ENCODE peak calls at places on chromosome 16, in ten cellular contexts. K is SJCRH30; X is neural progenitor cell; S is IMR-90; I is transverse colon; M is right cardiac atrium; P is lung; L is heart left ventricle; C is CD8-positive, alpha-beta memory T cell; R is SJSA1. B is an unnamed sample. For H3K4me1, the result is how much of the 10 kb centered on the place peaks cover.

GRCh38 chr16:1573301-1573700 is 38.6 kb downstream of the IFT140 start:
- DNase-seq in K (no peak), X (no peak), S (no peak), I (no peak), M (no peak), P (no peak), L (no peak), C (no peak), R (no peak), B (no peak)

GRCh38 chr16:14409563-14409962 is 220.5 kb downstream of the PARN start:
- DNase-seq in K (no peak), X (no peak), S (peak), I (peak), M (no peak), P (no peak), L (no peak), C (no peak), R (peak), B (no peak)

GRCh38 chr16:81556715-81557284 is 112.2 kb downstream of the CMIP start:
- DNase-seq in K (no peak), X (no peak), S (no peak), I (no peak), M (no peak), P (no peak), L (no peak), C (no peak), R (no peak), B (no peak)

GRCh38 chr16:69859105-69859969 is 91.8 kb upstream of the CLEC18A start:
- DNase-seq in K (no peak), X (peak), S (no peak), I (peak), M (no peak), P (peak), L (peak), C (no peak), R (no peak), B (peak)

GRCh38 chr16:3101018-3101840 is 2.1 kb upstream of the ZSCAN10 start:
- DNase-seq in K (no peak), X (peak), S (no peak), I (no peak), M (peak), P (no peak), L (no peak), C (peak), R (no peak), B (no peak)

GRCh38 chr16:81651758-81652718 is 127.1 kb upstream of the PLCG2 start:
- DNase-seq in K (peak), X (peak), S (no peak), I (no peak), M (no peak), P (no peak), L (no peak), C (no peak), R (no peak), B (no peak)

GRCh38 chr16:4968879-4969278 is 10.7 kb downstream of the SEC14L5 start:
- DNase-seq in K (no peak), X (peak), S (no peak), I (no peak), M (no peak), P (no peak), L (no peak), C (no peak), R (no peak), B (no peak)

GRCh38 chr16:84446596-84447392 is 57.7 kb downstream of the MEAK7 start:
- DNase-seq in K (no peak), X (no peak), S (no peak), I (no peak), M (no peak), P (no peak), L (no peak), C (no peak), R (no peak), B (no peak)

GRCh38 chr16:50598256-50598894 is 50.2 kb downstream of the NKD1 start:
- DNase-seq in K (no peak), X (no peak), S (no peak), I (no peak), M (peak), P (no peak), L (peak), C (no peak), R (no peak), B (peak)

GRCh38 chr16:11585460-11586374 is 1.0 kb downstream of the LITAF start:
- DNase-seq in K (peak), X (no peak), S (peak), I (peak), M (peak), P (no peak), L (peak), C (peak), R (no peak), B (peak)

GRCh38 chr16:10622036-10622921 is 41.9 kb upstream of the EMP2 start:
- DNase-seq in K (no peak), X (peak), S (no peak), I (no peak), M (peak), P (peak), L (peak), C (no peak), R (no peak), B (no peak)

GRCh38 chr16:78704421-78704820 is 605.0 kb downstream of the WWOX start:
- DNase-seq in K (peak), X (no peak), S (no peak), I (no peak), M (no peak), P (no peak), L (no peak), C (no peak), R (no peak), B (no peak)

GRCh38 chr16:9096416-9096952 is 5.0 kb downstream of the HAPSTR1 start:
- DNase-seq in K (no peak), X (no peak), S (no peak), I (no peak), M (no peak), P (peak), L (no peak), C (no peak), R (no peak), B (no peak)

GRCh38 chr16:58501242-58502131 is 1.5 kb downstream of the NDRG4 start:
- DNase-seq in K (peak), X (peak), S (no peak), I (peak), M (peak), P (no peak), L (no peak), C (peak), R (peak), B (peak)

GRCh38 chr16:68035227-68035626 is 12.1 kb downstream of the DUS2 start:
- DNase-seq in K (no peak), X (no peak), S (no peak), I (no peak), M (no peak), P (no peak), L (no peak), C (no peak), R (no peak), B (no peak)

GRCh38 chr16:2895813-2896212 is 12.8 kb downstream of the FLYWCH2 start:
- DNase-seq in K (no peak), X (no peak), S (peak), I (no peak), M (no peak), P (no peak), L (no peak), C (no peak), R (peak), B (no peak)

GRCh38 chr16:88624977-88625576 is 13.3 kb upstream of the IL17C start:
- DNase-seq in K (no peak), X (no peak), S (no peak), I (no peak), M (no peak), P (no peak), L (no peak), C (no peak), R (no peak), B (no peak)

GRCh38 chr16:4940719-4941118 is 3.8 kb upstream of the PPL start:
- DNase-seq in K (no peak), X (no peak), S (no peak), I (no peak), M (no peak), P (no peak), L (no peak), C (no peak), R (no peak), B (no peak)

GRCh38 chr16:81632392-81633146 is 146.5 kb upstream of the PLCG2 start:
- DNase-seq in K (no peak), X (no peak), S (peak), I (peak), M (no peak), P (peak), L (no peak), C (peak), R (peak), B (peak)

GRCh38 chr16:81189100-81189664 is 49.3 kb upstream of the BCO1 start:
- DNase-seq in K (peak), X (no peak), S (peak), I (peak), M (peak), P (peak), L (peak), C (no peak), R (no peak), B (peak)

GRCh38 chr16:22222006-22222405 is 15.9 kb downstream of the EEF2K start:
- DNase-seq in K (no peak), X (no peak), S (no peak), I (no peak), M (no peak), P (no peak), L (no peak), C (no peak), R (no peak), B (no peak)

GRCh38 chr16:22220714-22221113 is 14.6 kb downstream of the EEF2K start:
- DNase-seq in K (peak), X (no peak), S (no peak), I (no peak), M (peak), P (no peak), L (peak), C (no peak), R (no peak), B (peak)

GRCh38 chr16:22217890-22218730 is 12.0 kb downstream of the EEF2K start:
- DNase-seq in K (no peak), X (no peak), S (no peak), I (no peak), M (peak), P (no peak), L (peak), C (no peak), R (no peak), B (no peak)

GRCh38 chr16:22219389-22220075 is 13.5 kb downstream of the EEF2K start:
- DNase-seq in K (no peak), X (no peak), S (no peak), I (no peak), M (no peak), P (no peak), L (no peak), C (no peak), R (no peak), B (no peak)

GRCh38 chr16:22220076-22220453 is 14.0 kb downstream of the EEF2K start:
- DNase-seq in K (peak), X (no peak), S (peak), I (peak), M (peak), P (peak), L (peak), C (no peak), R (no peak), B (no peak)
- H3K27ac ChIP-seq in K (peak), X (no peak), S (no peak), I (peak), M (peak), P (peak), L (peak), C (no peak), R (no peak), B (peak)

GRCh38 chr16:492211-492875 is 35.2 kb upstream of the CAPN15 start:
- DNase-seq in K (no peak), X (peak), S (no peak), I (no peak), M (peak), P (no peak), L (no peak), C (no peak), R (no peak), B (no peak)
- H3K4me1 ChIP-seq in K (under half), X (under half), S (under half), I (under half), M (under half), P (under half), L (under half), C (under half), R (under half), B (under half)

GRCh38 chr16:27362570-27363245 is 39.3 kb upstream of the IL21R start:
- DNase-seq in K (no peak), X (no peak), S (no peak), I (no peak), M (no peak), P (no peak), L (no peak), C (no peak), R (no peak), B (no peak)

GRCh38 chr16:27361987-27362386 is 40.0 kb upstream of the IL21R start:
- DNase-seq in K (no peak), X (no peak), S (no peak), I (no peak), M (no peak), P (no peak), L (no peak), C (no peak), R (no peak), B (no peak)

GRCh38 chr16:27356794-27357193 is 43.0 kb downstream of the IL4R start:
- DNase-seq in K (no peak), X (no peak), S (no peak), I (no peak), M (no peak), P (no peak), L (no peak), C (no peak), R (no peak), B (no peak)

GRCh38 chr16:27359051-27359450 is 42.9 kb upstream of the IL21R start:
- DNase-seq in K (no peak), X (no peak), S (no peak), I (no peak), M (no peak), P (no peak), L (no peak), C (no peak), R (no peak), B (no peak)

DNA sequence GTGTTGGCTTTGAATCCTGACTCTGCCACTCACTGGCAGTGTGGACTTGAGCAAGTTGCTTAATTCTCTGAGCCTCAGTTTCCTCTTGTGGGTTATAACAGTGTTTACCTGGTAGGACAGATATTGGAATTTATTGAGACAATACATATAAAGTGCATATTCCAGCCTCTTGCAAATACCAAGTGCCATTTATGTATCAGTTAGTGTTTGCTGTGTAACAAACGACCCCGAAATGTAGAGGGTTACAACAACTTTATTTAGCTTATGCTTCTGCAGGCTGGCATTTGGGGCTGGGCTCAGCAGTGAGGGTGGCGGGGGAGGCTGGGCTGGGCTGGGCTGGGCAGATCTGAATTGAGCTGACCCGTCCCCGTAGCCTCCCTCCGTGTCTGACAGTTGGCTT is 42.4 kb upstream of the IL21R start:
- DNase-seq in K (no peak), X (no peak), S (no peak), I (no peak), M (no peak), P (no peak), L (no peak), C (no peak), R (no peak), B (no peak)
- H3K27ac ChIP-seq in K (no peak), X (no peak), S (no peak), I (no peak), M (no peak), P (no peak), L (no peak), C (no peak), R (no peak), B (no peak)

DNA sequence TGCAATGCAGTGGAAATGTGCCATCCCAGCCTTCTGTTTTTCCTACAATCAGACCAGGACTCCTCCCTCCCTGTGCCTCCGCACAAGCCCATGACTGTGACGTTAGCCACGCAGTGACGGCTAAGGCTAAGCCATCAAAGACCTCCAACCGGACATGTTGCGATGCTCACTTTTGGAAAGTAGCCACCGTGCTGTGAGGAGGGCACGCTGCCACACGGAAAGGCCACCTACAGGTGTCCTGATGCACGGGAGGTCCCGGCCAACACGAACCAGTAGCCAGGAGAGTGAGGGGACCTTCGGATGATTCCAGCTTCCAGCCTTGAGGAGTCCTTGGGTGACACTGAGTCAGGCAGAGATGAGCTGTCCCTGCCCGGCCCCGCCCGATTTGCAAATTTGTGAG is 53.9 kb downstream of the FOXL1 start:
- DNase-seq in K (no peak), X (no peak), S (no peak), I (no peak), M (no peak), P (no peak), L (no peak), C (no peak), R (no peak), B (no peak)
- H3K4me1 ChIP-seq in K (under half), X (under half), S (under half), I (under half), M (under half), P (under half), L (under half), C (under half), R (under half), B (under half)